ENCODE peak calls at places on chromosome 6, in five cellular contexts. X is activated CD8-positive, alpha-beta T cell treated with anti-CD3 and anti-CD28 coated beads for 36 hours; P is AG09309; W is omental fat pad; D is testis. V is an unnamed sample.

GRCh38 chr6:147530132-147531060 is 21.9 kb downstream of the SAMD5 start:
- DNase-seq in X (peak), P (no peak), W (no peak), D (no peak), V (no peak)

GRCh38 chr6:151443449-151443848 is 8.5 kb downstream of the RMND1 start:
- DNase-seq in X (no peak), P (no peak), W (no peak), D (no peak), V (no peak)

GRCh38 chr6:150143521-150144293 is 863 bp downstream of the PPP1R14C start:
- DNase-seq in X (no peak), P (no peak), W (no peak), D (no peak), V (peak)

GRCh38 chr6:32371204-32371603 is 499 bp downstream of the TSBP1 start:
- DNase-seq in X (no peak), P (no peak), W (no peak), D (no peak), V (no peak)

GRCh38 chr6:40395066-40395697 is 192.0 kb downstream of the LRFN2 start:
- DNase-seq in X (no peak), P (no peak), W (no peak), D (no peak), V (no peak)

GRCh38 chr6:99349620-99350141 is at the start of gene FAXC:
- DNase-seq in X (peak), P (no peak), W (no peak), D (peak), V (peak)

GRCh38 chr6:137817219-137817618 is 49.8 kb upstream of the TNFAIP3 start:
- DNase-seq in X (no peak), P (no peak), W (no peak), D (no peak), V (no peak)

GRCh38 chr6:119720160-119720559 is 370.6 kb upstream of the MAN1A1 start:
- DNase-seq in X (no peak), P (no peak), W (no peak), D (no peak), V (no peak)

GRCh38 chr6:4125933-4126864 is 9.2 kb downstream of the ECI2 start:
- DNase-seq in X (peak), P (peak), W (no peak), D (no peak), V (no peak)

GRCh38 chr6:122789078-122789861 is at the start of gene SMPDL3A:
- DNase-seq in X (peak), P (peak), W (peak), D (peak), V (peak)

GRCh38 chr6:530425-530824 is 126.5 kb downstream of the HUS1B start:
- DNase-seq in X (no peak), P (no peak), W (no peak), D (no peak), V (no peak)

GRCh38 chr6:146875927-146876270 is 277.1 kb downstream of the ADGB start:
- DNase-seq in X (no peak), P (no peak), W (no peak), D (no peak), V (no peak)

GRCh38 chr6:129251669-129252376 is 368.9 kb downstream of the LAMA2 start:
- DNase-seq in X (peak), P (peak), W (no peak), D (peak), V (peak)

GRCh38 chr6:111775145-111775936 is 97.9 kb downstream of the FYN start:
- DNase-seq in X (no peak), P (no peak), W (no peak), D (no peak), V (no peak)

GRCh38 chr6:111776236-111777189 is 96.7 kb downstream of the FYN start:
- DNase-seq in X (no peak), P (no peak), W (no peak), D (no peak), V (no peak)

GRCh38 chr6:111779660-111780059 is 93.6 kb downstream of the FYN start:
- DNase-seq in X (no peak), P (no peak), W (no peak), D (no peak), V (no peak)

GRCh38 chr6:111779031-111779430 is 94.2 kb downstream of the FYN start:
- DNase-seq in X (no peak), P (no peak), W (no peak), D (no peak), V (no peak)

GRCh38 chr6:111777357-111777756 is 95.9 kb downstream of the FYN start:
- DNase-seq in X (no peak), P (no peak), W (no peak), D (no peak), V (no peak)
- TF ChIP-seq CTCF in X (no peak), P (no peak), W (no peak), D (no peak), V (no peak)

GRCh38 chr6:22637781-22638180 is 68.4 kb downstream of the HDGFL1 start:
- DNase-seq in X (no peak), P (no peak), W (no peak), D (no peak), V (no peak)
- TF ChIP-seq CTCF in X (no peak), P (no peak), W (no peak), D (no peak), V (no peak)

GRCh38 chr6:37674161-37674560 is 23.5 kb downstream of the MDGA1 start:
- DNase-seq in X (no peak), P (no peak), W (no peak), D (no peak), V (no peak)
- TF ChIP-seq CTCF in X (no peak), P (no peak), W (no peak), D (no peak), V (no peak)

GRCh38 chr6:130903602-130904001 is 76.4 kb downstream of the SMLR1 start:
- DNase-seq in X (no peak), P (no peak), W (no peak), D (no peak), V (no peak)
- TF ChIP-seq CTCF in X (no peak), P (no peak), W (no peak), D (no peak), V (no peak)

GRCh38 chr6:56193846-56194245 is 53.5 kb downstream of the COL21A1 start:
- DNase-seq in X (no peak), P (no peak), W (no peak), D (no peak), V (no peak)

DNA sequence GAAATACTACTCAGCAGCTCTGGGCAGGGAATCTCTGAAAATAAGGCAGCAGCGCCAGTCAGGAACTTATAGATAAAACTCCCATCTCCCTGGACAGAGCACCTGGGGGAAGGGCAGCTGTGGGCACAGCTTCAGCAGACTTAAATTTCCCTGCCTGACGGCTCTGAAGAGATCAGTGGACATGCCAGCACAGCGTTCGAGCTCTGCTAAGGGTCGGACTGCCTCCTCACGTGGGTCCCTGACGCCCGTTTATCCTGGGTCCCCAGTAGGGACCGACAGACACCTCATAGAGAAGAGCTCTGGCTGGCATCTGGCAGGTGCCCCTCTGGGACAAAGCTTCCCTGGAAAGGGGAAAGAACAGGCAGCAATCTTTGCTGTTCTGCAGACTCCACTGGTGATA is 59.0 kb downstream of the COL21A1 start:
- DNase-seq in X (no peak), P (no peak), W (no peak), D (no peak), V (no peak)
- TF ChIP-seq CTCF in X (no peak), P (no peak), W (no peak), D (no peak), V (no peak)

GRCh38 chr6:24855389-24856245 is 56.9 kb upstream of the ARMH2 start:
- DNase-seq in X (peak), P (peak), W (no peak), D (peak), V (peak)
- TF ChIP-seq CTCF in X (peak), P (peak), W (peak), D (peak), V (peak)

V was measured in GM13976.